ENCODE peak calls at places on chromosomes 6 and 20, in six cellular contexts. One of them, this sample, is unnamed.

GRCh38 chr20:62550087-62550565 is 74.3 kb upstream of the GATA5 start:
- DNase-seq in neural progenitor cell: peak
- DNase-seq in effector memory CD4-positive, alpha-beta T cell: no peak
- DNase-seq in CD8-positive, alpha-beta memory T cell: no peak
- DNase-seq in aorta: no peak
- DNase-seq in AG09309: no peak
- DNase-seq in this sample: no peak

GRCh38 chr20:17619351-17620093 is 49.6 kb downstream of the DSTN start:
- DNase-seq in neural progenitor cell: no peak
- DNase-seq in effector memory CD4-positive, alpha-beta T cell: no peak
- DNase-seq in CD8-positive, alpha-beta memory T cell: no peak
- DNase-seq in aorta: peak
- DNase-seq in AG09309: no peak
- DNase-seq in this sample: peak

GRCh38 chr20:57654363-57654997 is 34.3 kb upstream of the ZBP1 start:
- DNase-seq in neural progenitor cell: peak
- DNase-seq in effector memory CD4-positive, alpha-beta T cell: no peak
- DNase-seq in CD8-positive, alpha-beta memory T cell: peak
- DNase-seq in aorta: no peak
- DNase-seq in AG09309: no peak
- DNase-seq in this sample: no peak

GRCh38 chr6:55659304-55659703 is 80.3 kb upstream of the HMGCLL1 start:
- DNase-seq in neural progenitor cell: no peak
- DNase-seq in effector memory CD4-positive, alpha-beta T cell: no peak
- DNase-seq in CD8-positive, alpha-beta memory T cell: no peak
- DNase-seq in aorta: no peak
- DNase-seq in AG09309: no peak
- DNase-seq in this sample: no peak

GRCh38 chr20:11267131-11267761 is 593.4 kb upstream of the JAG1 start:
- DNase-seq in neural progenitor cell: peak
- DNase-seq in effector memory CD4-positive, alpha-beta T cell: no peak
- DNase-seq in CD8-positive, alpha-beta memory T cell: no peak
- DNase-seq in aorta: peak
- DNase-seq in AG09309: peak
- DNase-seq in this sample: peak

GRCh38 chr6:140970485-140970884 is 1162.2 kb upstream of the GJE1 start:
- DNase-seq in neural progenitor cell: no peak
- DNase-seq in effector memory CD4-positive, alpha-beta T cell: no peak
- DNase-seq in CD8-positive, alpha-beta memory T cell: no peak
- DNase-seq in aorta: no peak
- DNase-seq in AG09309: peak
- DNase-seq in this sample: no peak

GRCh38 chr6:82331031-82331773 is 32.4 kb upstream of the TPBG start:
- DNase-seq in neural progenitor cell: peak
- DNase-seq in effector memory CD4-positive, alpha-beta T cell: no peak
- DNase-seq in CD8-positive, alpha-beta memory T cell: no peak
- DNase-seq in aorta: no peak
- DNase-seq in AG09309: peak
- DNase-seq in this sample: no peak

GRCh38 chr6:168037856-168038255 is 40.4 kb downstream of the KIF25 start:
- DNase-seq in neural progenitor cell: no peak
- DNase-seq in effector memory CD4-positive, alpha-beta T cell: no peak
- DNase-seq in CD8-positive, alpha-beta memory T cell: no peak
- DNase-seq in aorta: no peak
- DNase-seq in AG09309: no peak
- DNase-seq in this sample: no peak

GRCh38 chr6:149484733-149485700 is at the start of gene ZC3H12D:
- DNase-seq in neural progenitor cell: peak
- DNase-seq in effector memory CD4-positive, alpha-beta T cell: peak
- DNase-seq in CD8-positive, alpha-beta memory T cell: peak
- DNase-seq in aorta: peak
- DNase-seq in AG09309: peak
- DNase-seq in this sample: peak
- H3K4me3 ChIP-seq in neural progenitor cell: no peak
- H3K4me3 ChIP-seq in effector memory CD4-positive, alpha-beta T cell: peak
- H3K4me3 ChIP-seq in CD8-positive, alpha-beta memory T cell: peak
- H3K4me3 ChIP-seq in aorta: no peak
- H3K4me3 ChIP-seq in AG09309: no peak
- H3K4me3 ChIP-seq in this sample: peak

DNA sequence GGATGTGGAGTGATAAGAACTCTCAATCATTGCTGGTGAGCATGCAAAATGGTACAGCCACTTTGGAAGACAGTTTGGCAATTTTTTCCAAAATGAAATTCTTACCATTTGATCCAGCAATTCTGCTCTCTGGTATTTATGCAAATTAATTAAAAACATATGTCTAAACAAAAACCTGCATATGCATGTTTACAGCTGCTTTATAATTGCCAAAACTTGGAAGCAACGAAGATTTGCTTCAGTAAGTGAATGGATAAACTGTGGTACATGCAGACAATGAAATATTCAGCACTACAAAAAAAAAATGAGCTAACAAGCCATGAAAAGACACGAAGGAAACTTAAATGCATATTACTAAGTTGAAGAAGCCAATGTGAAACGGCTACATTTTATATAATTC is 55.5 kb upstream of the SMLR1 start:
- DNase-seq in neural progenitor cell: no peak
- DNase-seq in effector memory CD4-positive, alpha-beta T cell: no peak
- DNase-seq in CD8-positive, alpha-beta memory T cell: no peak
- DNase-seq in aorta: no peak
- DNase-seq in AG09309: no peak
- DNase-seq in this sample: no peak
- H3K4me3 ChIP-seq in neural progenitor cell: no peak
- H3K4me3 ChIP-seq in effector memory CD4-positive, alpha-beta T cell: no peak
- H3K4me3 ChIP-seq in CD8-positive, alpha-beta memory T cell: no peak
- H3K4me3 ChIP-seq in aorta: no peak
- H3K4me3 ChIP-seq in AG09309: no peak
- H3K4me3 ChIP-seq in this sample: no peak

GRCh38 chr20:63854766-63855362 is 6.4 kb upstream of the ABHD16B start:
- DNase-seq in neural progenitor cell: peak
- DNase-seq in effector memory CD4-positive, alpha-beta T cell: no peak
- DNase-seq in CD8-positive, alpha-beta memory T cell: no peak
- DNase-seq in aorta: no peak
- DNase-seq in AG09309: no peak
- DNase-seq in this sample: peak
- H3K4me3 ChIP-seq in neural progenitor cell: no peak
- H3K4me3 ChIP-seq in effector memory CD4-positive, alpha-beta T cell: no peak
- H3K4me3 ChIP-seq in CD8-positive, alpha-beta memory T cell: no peak
- H3K4me3 ChIP-seq in aorta: no peak
- H3K4me3 ChIP-seq in AG09309: peak
- H3K4me3 ChIP-seq in this sample: peak

GRCh38 chr20:45813489-45813888 is 1.0 kb downstream of the UBE2C start:
- DNase-seq in neural progenitor cell: no peak
- DNase-seq in effector memory CD4-positive, alpha-beta T cell: no peak
- DNase-seq in CD8-positive, alpha-beta memory T cell: no peak
- DNase-seq in aorta: no peak
- DNase-seq in AG09309: no peak
- DNase-seq in this sample: no peak
- H3K4me3 ChIP-seq in neural progenitor cell: peak
- H3K4me3 ChIP-seq in effector memory CD4-positive, alpha-beta T cell: no peak
- H3K4me3 ChIP-seq in CD8-positive, alpha-beta memory T cell: no peak
- H3K4me3 ChIP-seq in aorta: no peak
- H3K4me3 ChIP-seq in AG09309: peak
- H3K4me3 ChIP-seq in this sample: no peak

This sample was measured in left lung.